ENCODE peak calls at places on chromosome 6, in six cellular contexts. One of them, this sample, is unnamed.

GRCh38 chr6:113873043-113873667 is 16.0 kb downstream of the MARCKS start:
- DNase-seq in GM12865: peak
- DNase-seq in bronchial epithelial cell: no peak
- DNase-seq in psoas muscle: peak
- DNase-seq in cardiac fibroblast: no peak
- DNase-seq in AG10803: no peak
- DNase-seq in this sample: no peak

GRCh38 chr6:37696220-37696840 is 1.4 kb downstream of the MDGA1 start:
- DNase-seq in GM12865: peak
- DNase-seq in bronchial epithelial cell: peak
- DNase-seq in psoas muscle: peak
- DNase-seq in cardiac fibroblast: peak
- DNase-seq in AG10803: peak
- DNase-seq in this sample: no peak

GRCh38 chr6:95294047-95294446 is 283.3 kb upstream of the MANEA start:
- DNase-seq in GM12865: no peak
- DNase-seq in bronchial epithelial cell: peak
- DNase-seq in psoas muscle: no peak
- DNase-seq in cardiac fibroblast: no peak
- DNase-seq in AG10803: no peak
- DNase-seq in this sample: no peak

GRCh38 chr6:12440981-12441380 is 150.8 kb downstream of the EDN1 start:
- DNase-seq in GM12865: peak
- DNase-seq in bronchial epithelial cell: peak
- DNase-seq in psoas muscle: no peak
- DNase-seq in cardiac fibroblast: peak
- DNase-seq in AG10803: no peak
- DNase-seq in this sample: no peak

GRCh38 chr6:109059148-109059547 is 35.5 kb downstream of the SESN1 start:
- DNase-seq in GM12865: no peak
- DNase-seq in bronchial epithelial cell: peak
- DNase-seq in psoas muscle: no peak
- DNase-seq in cardiac fibroblast: peak
- DNase-seq in AG10803: peak
- DNase-seq in this sample: no peak

GRCh38 chr6:74568851-74569250 is 637.0 kb downstream of the COL12A1 start:
- DNase-seq in GM12865: no peak
- DNase-seq in bronchial epithelial cell: no peak
- DNase-seq in psoas muscle: no peak
- DNase-seq in cardiac fibroblast: peak
- DNase-seq in AG10803: peak
- DNase-seq in this sample: no peak

GRCh38 chr6:91299544-91300491 is 712.9 kb upstream of the MAP3K7 start:
- DNase-seq in GM12865: no peak
- DNase-seq in bronchial epithelial cell: no peak
- DNase-seq in psoas muscle: peak
- DNase-seq in cardiac fibroblast: peak
- DNase-seq in AG10803: no peak
- DNase-seq in this sample: no peak

GRCh38 chr6:144285798-144286502 is 815 bp downstream of the UTRN start:
- DNase-seq in GM12865: peak
- DNase-seq in bronchial epithelial cell: peak
- DNase-seq in psoas muscle: peak
- DNase-seq in cardiac fibroblast: peak
- DNase-seq in AG10803: peak
- DNase-seq in this sample: peak

GRCh38 chr6:111737065-111737521 is 131.4 kb upstream of the TRAF3IP2 start:
- DNase-seq in GM12865: peak
- DNase-seq in bronchial epithelial cell: peak
- DNase-seq in psoas muscle: no peak
- DNase-seq in cardiac fibroblast: no peak
- DNase-seq in AG10803: peak
- DNase-seq in this sample: peak

GRCh38 chr6:188821-189655 is 103.2 kb upstream of the DUSP22 start:
- DNase-seq in GM12865: peak
- DNase-seq in bronchial epithelial cell: peak
- DNase-seq in psoas muscle: peak
- DNase-seq in cardiac fibroblast: peak
- DNase-seq in AG10803: peak
- DNase-seq in this sample: peak

GRCh38 chr6:105798057-105798456 is 288.1 kb upstream of the PRDM1 start:
- DNase-seq in GM12865: no peak
- DNase-seq in bronchial epithelial cell: no peak
- DNase-seq in psoas muscle: no peak
- DNase-seq in cardiac fibroblast: peak
- DNase-seq in AG10803: peak
- DNase-seq in this sample: peak

GRCh38 chr6:148758492-148758891 is 11.7 kb downstream of the UST start:
- DNase-seq in GM12865: peak
- DNase-seq in bronchial epithelial cell: no peak
- DNase-seq in psoas muscle: no peak
- DNase-seq in cardiac fibroblast: peak
- DNase-seq in AG10803: no peak
- DNase-seq in this sample: no peak

GRCh38 chr6:68642081-68642480 is 7.0 kb downstream of the ADGRB3 start:
- DNase-seq in GM12865: no peak
- DNase-seq in bronchial epithelial cell: no peak
- DNase-seq in psoas muscle: no peak
- DNase-seq in cardiac fibroblast: no peak
- DNase-seq in AG10803: no peak
- DNase-seq in this sample: no peak

GRCh38 chr6:126963077-126963809 is 155.2 kb upstream of the RSPO3 start:
- DNase-seq in GM12865: no peak
- DNase-seq in bronchial epithelial cell: no peak
- DNase-seq in psoas muscle: no peak
- DNase-seq in cardiac fibroblast: no peak
- DNase-seq in AG10803: no peak
- DNase-seq in this sample: no peak

GRCh38 chr6:148969679-148970078 is 222.8 kb downstream of the UST start:
- DNase-seq in GM12865: no peak
- DNase-seq in bronchial epithelial cell: peak
- DNase-seq in psoas muscle: peak
- DNase-seq in cardiac fibroblast: peak
- DNase-seq in AG10803: peak
- DNase-seq in this sample: no peak

GRCh38 chr6:144853603-144854002 is 568.5 kb downstream of the UTRN start:
- DNase-seq in GM12865: no peak
- DNase-seq in bronchial epithelial cell: no peak
- DNase-seq in psoas muscle: no peak
- DNase-seq in cardiac fibroblast: no peak
- DNase-seq in AG10803: no peak
- DNase-seq in this sample: no peak

GRCh38 chr6:112690497-112691202 is 343.5 kb downstream of the RFPL4B start:
- DNase-seq in GM12865: no peak
- DNase-seq in bronchial epithelial cell: peak
- DNase-seq in psoas muscle: no peak
- DNase-seq in cardiac fibroblast: peak
- DNase-seq in AG10803: peak
- DNase-seq in this sample: peak

GRCh38 chr6:18861182-18861581 is 474.0 kb downstream of the RNF144B start:
- DNase-seq in GM12865: no peak
- DNase-seq in bronchial epithelial cell: peak
- DNase-seq in psoas muscle: no peak
- DNase-seq in cardiac fibroblast: no peak
- DNase-seq in AG10803: no peak
- DNase-seq in this sample: no peak

GRCh38 chr6:75932067-75932466 is 140.4 kb downstream of the IMPG1 start:
- DNase-seq in GM12865: peak
- DNase-seq in bronchial epithelial cell: peak
- DNase-seq in psoas muscle: no peak
- DNase-seq in cardiac fibroblast: peak
- DNase-seq in AG10803: no peak
- DNase-seq in this sample: no peak

GRCh38 chr6:135117413-135117968 is 62.9 kb upstream of the HBS1L start:
- DNase-seq in GM12865: peak
- DNase-seq in bronchial epithelial cell: no peak
- DNase-seq in psoas muscle: no peak
- DNase-seq in cardiac fibroblast: no peak
- DNase-seq in AG10803: no peak
- DNase-seq in this sample: no peak

GRCh38 chr6:9408718-9409117 is 973.4 kb upstream of the SLC35B3 start:
- DNase-seq in GM12865: no peak
- DNase-seq in bronchial epithelial cell: peak
- DNase-seq in psoas muscle: no peak
- DNase-seq in cardiac fibroblast: no peak
- DNase-seq in AG10803: no peak
- DNase-seq in this sample: peak

GRCh38 chr6:63022631-63023030 is 188.6 kb upstream of the FKBP1C start:
- DNase-seq in GM12865: no peak
- DNase-seq in bronchial epithelial cell: no peak
- DNase-seq in psoas muscle: no peak
- DNase-seq in cardiac fibroblast: no peak
- DNase-seq in AG10803: no peak
- DNase-seq in this sample: no peak

GRCh38 chr6:167832497-167833395 is 6.0 kb downstream of the AFDN start:
- DNase-seq in GM12865: peak
- DNase-seq in bronchial epithelial cell: no peak
- DNase-seq in psoas muscle: no peak
- DNase-seq in cardiac fibroblast: no peak
- DNase-seq in AG10803: no peak
- DNase-seq in this sample: no peak

GRCh38 chr6:35547666-35548065 is 35.0 kb upstream of the TULP1 start:
- DNase-seq in GM12865: no peak
- DNase-seq in bronchial epithelial cell: no peak
- DNase-seq in psoas muscle: no peak
- DNase-seq in cardiac fibroblast: peak
- DNase-seq in AG10803: no peak
- DNase-seq in this sample: no peak
- TF ChIP-seq CTCF in GM12865: no peak
- TF ChIP-seq CTCF in bronchial epithelial cell: no peak
- TF ChIP-seq CTCF in psoas muscle: no peak
- TF ChIP-seq CTCF in cardiac fibroblast: no peak
- TF ChIP-seq CTCF in AG10803: no peak
- TF ChIP-seq CTCF in this sample: no peak

DNA sequence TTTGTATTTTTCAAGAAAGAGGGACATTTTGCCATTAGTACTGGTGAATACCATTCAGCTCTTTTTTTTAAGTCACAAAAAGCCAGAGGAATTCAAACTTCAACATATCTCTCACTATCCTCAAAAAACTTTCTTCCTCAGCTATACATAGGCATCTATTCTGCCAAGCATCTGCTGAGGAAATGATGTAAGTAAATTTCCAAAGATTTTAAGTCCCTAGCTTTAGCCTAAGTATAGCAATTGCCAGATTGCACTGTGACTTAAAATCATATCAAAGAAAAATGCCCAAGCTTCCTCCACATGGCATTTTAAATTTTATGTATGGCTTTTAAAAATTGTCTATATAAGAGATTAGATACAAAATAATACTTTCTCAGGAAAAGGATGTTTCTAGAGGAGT is 237.4 kb downstream of the EYS start:
- DNase-seq in GM12865: no peak
- DNase-seq in bronchial epithelial cell: no peak
- DNase-seq in psoas muscle: no peak
- DNase-seq in cardiac fibroblast: no peak
- DNase-seq in AG10803: no peak
- DNase-seq in this sample: no peak
- TF ChIP-seq CTCF in GM12865: no peak
- TF ChIP-seq CTCF in bronchial epithelial cell: no peak
- TF ChIP-seq CTCF in psoas muscle: no peak
- TF ChIP-seq CTCF in cardiac fibroblast: no peak
- TF ChIP-seq CTCF in AG10803: no peak
- TF ChIP-seq CTCF in this sample: no peak

DNA sequence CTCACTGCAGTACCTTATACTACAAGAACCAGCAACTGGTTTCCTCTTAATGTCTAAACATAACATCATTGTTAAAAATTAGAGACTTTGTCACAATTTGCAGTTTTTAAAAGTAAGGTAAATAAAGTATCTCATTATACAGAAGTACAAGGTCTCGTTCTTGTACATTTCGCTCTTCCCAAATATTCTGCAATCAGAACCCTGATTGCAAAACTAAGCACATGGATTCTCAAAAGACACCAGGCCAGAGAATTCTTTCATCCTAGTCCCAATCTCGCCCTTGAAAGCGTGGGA is 370 bp upstream of the AKAP7 start:
- DNase-seq in GM12865: no peak
- DNase-seq in bronchial epithelial cell: no peak
- DNase-seq in psoas muscle: no peak
- DNase-seq in cardiac fibroblast: no peak
- DNase-seq in AG10803: no peak
- DNase-seq in this sample: no peak
- TF ChIP-seq CTCF in GM12865: no peak
- TF ChIP-seq CTCF in bronchial epithelial cell: no peak
- TF ChIP-seq CTCF in psoas muscle: no peak
- TF ChIP-seq CTCF in cardiac fibroblast: no peak
- TF ChIP-seq CTCF in AG10803: no peak
- TF ChIP-seq CTCF in this sample: no peak

DNA sequence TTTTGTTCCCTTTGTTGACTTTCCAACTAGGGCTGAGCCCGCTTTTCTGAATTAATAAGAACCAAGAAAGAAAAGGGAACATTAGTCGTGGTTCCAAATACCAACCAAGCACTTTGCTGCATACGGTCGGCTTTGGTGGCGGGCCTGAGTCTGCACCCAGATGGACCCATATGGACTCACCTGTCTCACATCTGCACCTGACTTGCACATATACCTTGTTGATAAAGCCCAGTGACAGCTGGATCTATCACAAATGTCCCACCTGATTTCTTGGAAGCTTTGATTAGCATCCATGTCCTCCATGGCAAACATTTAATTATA is 39.0 kb downstream of the TPD52L1 start:
- DNase-seq in GM12865: no peak
- DNase-seq in bronchial epithelial cell: no peak
- DNase-seq in psoas muscle: no peak
- DNase-seq in cardiac fibroblast: no peak
- DNase-seq in AG10803: no peak
- DNase-seq in this sample: no peak
- TF ChIP-seq CTCF in GM12865: no peak
- TF ChIP-seq CTCF in bronchial epithelial cell: no peak
- TF ChIP-seq CTCF in psoas muscle: no peak
- TF ChIP-seq CTCF in cardiac fibroblast: no peak
- TF ChIP-seq CTCF in AG10803: no peak
- TF ChIP-seq CTCF in this sample: peak

GRCh38 chr6:26457796-26458688 is at the start of gene BTN2A1:
- DNase-seq in GM12865: peak
- DNase-seq in bronchial epithelial cell: peak
- DNase-seq in psoas muscle: peak
- DNase-seq in cardiac fibroblast: peak
- DNase-seq in AG10803: peak
- DNase-seq in this sample: peak
- TF ChIP-seq CTCF in GM12865: no peak
- TF ChIP-seq CTCF in bronchial epithelial cell: no peak
- TF ChIP-seq CTCF in psoas muscle: no peak
- TF ChIP-seq CTCF in cardiac fibroblast: no peak
- TF ChIP-seq CTCF in AG10803: peak
- TF ChIP-seq CTCF in this sample: peak

GRCh38 chr6:43211960-43212359 is 17.3 kb downstream of the DNPH1 start:
- DNase-seq in GM12865: no peak
- DNase-seq in bronchial epithelial cell: no peak
- DNase-seq in psoas muscle: no peak
- DNase-seq in cardiac fibroblast: no peak
- DNase-seq in AG10803: no peak
- DNase-seq in this sample: no peak
- TF ChIP-seq CTCF in GM12865: no peak
- TF ChIP-seq CTCF in bronchial epithelial cell: peak
- TF ChIP-seq CTCF in psoas muscle: no peak
- TF ChIP-seq CTCF in cardiac fibroblast: no peak
- TF ChIP-seq CTCF in AG10803: no peak
- TF ChIP-seq CTCF in this sample: no peak

This sample was measured in HFFc6.